ENCODE peak calls at places on chromosome 6, in seven cellular contexts. Q is stimulated activated CD8-positive, alpha-beta memory T cell treated with anti-CD3 and anti-CD28 coated beads, Interleukin-7, amount 100 ng/mL, for 4 hours; H is aorta; Z is brain microvascular endothelial cell; F is activated naive CD8-positive, alpha-beta T cell treated with anti-CD3 and anti-CD28 coated beads for 36 hours; M is AG08396; E is H7. P is an unnamed sample.

GRCh38 chr6:75210885-75211739 is 5.3 kb upstream of the COL12A1 start:
- DNase-seq in Q (no peak), H (no peak), Z (peak), F (no peak), M (no peak), E (peak), P (no peak)

GRCh38 chr6:89368107-89368506 is 15.6 kb upstream of the UBE2J1 start:
- DNase-seq in Q (peak), H (peak), Z (peak), F (peak), M (peak), E (peak), P (no peak)

GRCh38 chr6:169932491-169932890 is 181.1 kb downstream of the ERMARD start:
- DNase-seq in Q (no peak), H (no peak), Z (no peak), F (no peak), M (no peak), E (peak), P (no peak)

GRCh38 chr6:148166339-148166949 is 176.2 kb upstream of the SASH1 start:
- DNase-seq in Q (no peak), H (no peak), Z (peak), F (no peak), M (peak), E (peak), P (no peak)

GRCh38 chr6:13013681-13014550 is 297.3 kb downstream of the PHACTR1 start:
- DNase-seq in Q (no peak), H (peak), Z (no peak), F (no peak), M (peak), E (peak), P (no peak)

GRCh38 chr6:110875548-110876169 is 1.1 kb downstream of the AMD1 start:
- DNase-seq in Q (peak), H (peak), Z (no peak), F (peak), M (peak), E (peak), P (peak)

GRCh38 chr6:112636650-112637260 is 289.6 kb downstream of the RFPL4B start:
- DNase-seq in Q (no peak), H (no peak), Z (peak), F (no peak), M (no peak), E (no peak), P (no peak)

GRCh38 chr6:14856177-14856576 is 389.7 kb upstream of the JARID2 start:
- DNase-seq in Q (no peak), H (no peak), Z (peak), F (no peak), M (no peak), E (no peak), P (no peak)

GRCh38 chr6:36120539-36120938 is 9.8 kb upstream of the MAPK13 start:
- DNase-seq in Q (peak), H (no peak), Z (no peak), F (peak), M (no peak), E (no peak), P (no peak)

GRCh38 chr6:168493976-168494375 is 53.0 kb downstream of the SMOC2 start:
- DNase-seq in Q (no peak), H (no peak), Z (no peak), F (no peak), M (no peak), E (no peak), P (no peak)

GRCh38 chr6:43923376-43924221 is 153.6 kb downstream of the VEGFA start:
- DNase-seq in Q (no peak), H (peak), Z (peak), F (no peak), M (peak), E (no peak), P (no peak)

GRCh38 chr6:1024587-1024986 is 287.3 kb upstream of the FOXQ1 start:
- DNase-seq in Q (no peak), H (no peak), Z (peak), F (no peak), M (peak), E (no peak), P (no peak)

GRCh38 chr6:141667580-141668309 is 465.0 kb upstream of the GJE1 start:
- DNase-seq in Q (no peak), H (no peak), Z (peak), F (no peak), M (no peak), E (no peak), P (no peak)

GRCh38 chr6:9250852-9251251 is 815.5 kb upstream of the SLC35B3 start:
- DNase-seq in Q (no peak), H (no peak), Z (peak), F (no peak), M (peak), E (peak), P (no peak)

GRCh38 chr6:166417285-166417691 is 34.5 kb upstream of the MPC1 start:
- DNase-seq in Q (peak), H (peak), Z (no peak), F (peak), M (no peak), E (no peak), P (no peak)

GRCh38 chr6:37993596-37993995 is 174.1 kb downstream of the ZFAND3 start:
- DNase-seq in Q (no peak), H (no peak), Z (no peak), F (no peak), M (no peak), E (no peak), P (no peak)

GRCh38 chr6:8415913-8416312 is 19.4 kb downstream of the SLC35B3 start:
- DNase-seq in Q (no peak), H (no peak), Z (no peak), F (no peak), M (no peak), E (no peak), P (no peak)

GRCh38 chr6:111871207-111871606 is 2.0 kb downstream of the FYN start:
- DNase-seq in Q (peak), H (no peak), Z (no peak), F (peak), M (no peak), E (no peak), P (no peak)

GRCh38 chr6:33589723-33590530 is 9.9 kb upstream of the BAK1 start:
- DNase-seq in Q (no peak), H (peak), Z (peak), F (peak), M (peak), E (peak), P (no peak)

GRCh38 chr6:130742282-130742681 is 84.9 kb upstream of the SMLR1 start:
- DNase-seq in Q (no peak), H (no peak), Z (no peak), F (no peak), M (no peak), E (no peak), P (no peak)

GRCh38 chr6:170203212-170203611 is 87.7 kb downstream of the DLL1 start:
- DNase-seq in Q (no peak), H (no peak), Z (no peak), F (no peak), M (no peak), E (no peak), P (no peak)

GRCh38 chr6:25122622-25123237 is 156.4 kb upstream of the CARMIL1 start:
- DNase-seq in Q (no peak), H (no peak), Z (no peak), F (no peak), M (no peak), E (no peak), P (no peak)

GRCh38 chr6:56906752-56907151 is 48.2 kb upstream of the BEND6 start:
- DNase-seq in Q (no peak), H (no peak), Z (peak), F (no peak), M (no peak), E (no peak), P (no peak)

GRCh38 chr6:151191477-151191995 is 48.2 kb upstream of the AKAP12 start:
- DNase-seq in Q (no peak), H (no peak), Z (no peak), F (no peak), M (no peak), E (no peak), P (no peak)

GRCh38 chr6:52330470-52330869 is 31.5 kb upstream of the PAQR8 start:
- DNase-seq in Q (no peak), H (no peak), Z (no peak), F (no peak), M (no peak), E (no peak), P (no peak)

GRCh38 chr6:157019115-157019628 is 242.0 kb downstream of the ARID1B start:
- DNase-seq in Q (no peak), H (no peak), Z (no peak), F (no peak), M (peak), E (no peak), P (no peak)

GRCh38 chr6:166619912-166620311 is 7.1 kb downstream of the RPS6KA2 start:
- DNase-seq in Q (no peak), H (no peak), Z (peak), F (no peak), M (peak), E (no peak), P (no peak)

GRCh38 chr6:136551103-136551502 is 881 bp upstream of the MAP7 start:
- DNase-seq in Q (no peak), H (no peak), Z (no peak), F (no peak), M (no peak), E (no peak), P (no peak)

GRCh38 chr6:14925627-14926026 is 320.2 kb upstream of the JARID2 start:
- DNase-seq in Q (no peak), H (no peak), Z (peak), F (no peak), M (peak), E (no peak), P (no peak)

GRCh38 chr6:127547909-127548649 is 28.9 kb upstream of the C6orf58 start:
- DNase-seq in Q (no peak), H (no peak), Z (no peak), F (no peak), M (peak), E (no peak), P (no peak)

GRCh38 chr6:61711849-61712248 is 574.2 kb downstream of the KHDRBS2 start:
- DNase-seq in Q (no peak), H (no peak), Z (no peak), F (no peak), M (no peak), E (peak), P (no peak)

GRCh38 chr6:119821380-119821779 is 471.8 kb upstream of the MAN1A1 start:
- DNase-seq in Q (no peak), H (no peak), Z (no peak), F (no peak), M (no peak), E (no peak), P (no peak)

GRCh38 chr6:155455766-155456165 is at the start of gene NOX3:
- DNase-seq in Q (no peak), H (no peak), Z (no peak), F (no peak), M (no peak), E (no peak), P (no peak)

GRCh38 chr6:140537834-140538680 is 1163.6 kb upstream of the CITED2 start:
- DNase-seq in Q (no peak), H (no peak), Z (peak), F (no peak), M (peak), E (no peak), P (no peak)

GRCh38 chr6:49052901-49053300 is 410.2 kb downstream of the MMUT start:
- DNase-seq in Q (no peak), H (no peak), Z (no peak), F (no peak), M (no peak), E (no peak), P (no peak)

P was measured in cardiac septum.